ENCODE peak calls at places on chromosome X, in four cellular contexts. One of them, this sample, is unnamed.

GRCh38 chrX:68440940-68441339 is 7.6 kb upstream of the OPHN1 start:
- DNase-seq in GM23338: no peak
- DNase-seq in H9: no peak
- DNase-seq in GM23248: peak; percentile 42
- DNase-seq in this sample: peak; percentile 81

GRCh38 chrX:53263597-53264094 is 17.7 kb downstream of the IQSEC2 start:
- DNase-seq in GM23338: no peak
- DNase-seq in H9: no peak
- DNase-seq in GM23248: peak; percentile 88
- DNase-seq in this sample: peak; percentile 13

GRCh38 chrX:104742345-104742744 is 176.3 kb downstream of the IL1RAPL2 start:
- DNase-seq in GM23338: no peak
- DNase-seq in H9: no peak
- DNase-seq in GM23248: no peak
- DNase-seq in this sample: no peak

GRCh38 chrX:36445576-36445975 is 526.0 kb downstream of the CFAP47 start:
- DNase-seq in GM23338: no peak
- DNase-seq in H9: no peak
- DNase-seq in GM23248: no peak
- DNase-seq in this sample: no peak

GRCh38 chrX:108186811-108187210 is 95.2 kb downstream of the ATG4A start:
- DNase-seq in GM23338: no peak
- DNase-seq in H9: no peak
- DNase-seq in GM23248: peak; percentile 55
- DNase-seq in this sample: peak; percentile 79

GRCh38 chrX:106939566-106939965 is 19.4 kb downstream of the CLDN2 start:
- DNase-seq in GM23338: no peak
- DNase-seq in H9: no peak
- DNase-seq in GM23248: no peak
- DNase-seq in this sample: no peak

GRCh38 chrX:53883196-53883595 is 161.1 kb downstream of the PHF8 start:
- DNase-seq in GM23338: no peak
- DNase-seq in H9: no peak
- DNase-seq in GM23248: no peak
- DNase-seq in this sample: no peak

GRCh38 chrX:118847676-118848075 is 24.1 kb downstream of the ZCCHC12 start:
- DNase-seq in GM23338: peak; percentile 75
- DNase-seq in H9: no peak
- DNase-seq in GM23248: peak; percentile 60
- DNase-seq in this sample: peak; percentile 29

DNA sequence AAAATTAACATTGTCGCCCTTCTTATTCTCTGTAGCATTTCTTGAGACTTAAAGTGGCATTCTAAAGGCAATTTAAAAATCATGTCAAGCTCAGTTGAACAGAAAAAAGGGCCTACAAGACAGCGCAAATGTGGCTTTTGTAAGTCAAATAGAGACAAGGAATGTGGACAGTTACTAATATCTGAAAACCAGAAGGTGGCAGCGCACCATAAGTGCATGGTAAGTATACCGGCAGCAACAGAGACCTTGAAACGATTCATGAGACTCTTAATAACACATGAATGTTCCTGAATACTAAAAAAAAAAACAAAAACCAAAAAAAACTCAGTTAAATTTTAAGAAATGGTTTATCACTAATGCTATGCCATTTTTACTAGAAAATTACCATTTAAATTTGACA is 82.4 kb upstream of the HPRT1 start:
- DNase-seq in GM23338: no peak
- DNase-seq in H9: no peak
- DNase-seq in GM23248: peak; percentile 69
- DNase-seq in this sample: peak; percentile 65
- H4K20me1 ChIP-seq in GM23338: no peaks in the 10 kb centered on the region
- H4K20me1 ChIP-seq in H9: no peaks in the 10 kb centered on the region
- H4K20me1 ChIP-seq in GM23248: peaks cover 3% of the 10 kb centered on the region
- H4K20me1 ChIP-seq in this sample: no peaks in the 10 kb centered on the region

DNA sequence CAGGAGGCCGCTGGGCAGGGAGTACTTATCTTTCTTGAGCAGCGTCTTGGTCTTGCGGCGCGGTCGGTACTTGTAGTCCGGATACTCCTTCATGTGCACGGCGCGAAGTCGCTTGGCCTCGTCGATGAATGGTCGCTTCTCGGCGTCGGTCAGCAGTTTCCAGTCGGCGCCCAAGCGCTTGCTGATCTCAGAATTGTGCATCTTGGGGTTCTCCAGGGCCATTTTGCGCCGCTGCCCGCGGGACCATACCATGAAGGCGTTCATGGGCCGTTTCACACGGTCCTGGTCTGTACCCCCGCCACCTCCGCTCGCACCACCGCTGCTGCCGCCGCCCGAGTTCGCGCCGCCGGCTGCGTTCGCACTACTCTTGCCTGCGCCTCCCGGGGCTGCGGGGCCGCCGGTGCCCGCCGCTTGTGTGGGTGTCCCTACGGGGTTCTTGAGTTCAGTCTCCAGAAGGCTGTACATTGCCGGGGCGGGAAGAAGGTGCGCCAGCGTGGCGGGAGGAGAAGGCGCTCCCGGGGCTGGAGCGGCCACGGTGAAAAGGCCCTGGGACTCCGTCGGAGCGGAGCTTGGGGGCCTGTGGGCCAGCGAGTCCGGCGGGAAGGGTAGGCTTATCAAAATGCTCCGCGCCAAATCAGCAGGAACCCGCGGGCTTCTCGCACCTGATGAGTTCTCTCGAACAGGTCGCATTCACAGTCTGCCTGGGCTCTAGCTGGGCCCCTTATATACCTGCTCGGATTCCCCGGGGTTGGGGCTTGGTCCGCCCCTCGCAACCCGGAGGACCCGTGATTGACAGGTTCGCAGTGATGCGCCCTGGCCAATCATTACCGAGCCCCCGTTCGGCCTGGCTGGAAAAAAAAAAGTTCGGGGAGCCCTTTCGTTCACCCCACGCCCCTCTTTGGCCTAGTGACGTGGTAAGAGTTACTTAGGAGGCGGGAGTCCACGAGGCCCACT is at the start of gene SOX3:
- DNase-seq in GM23338: peak; percentile 82
- DNase-seq in H9: peak; percentile 80
- DNase-seq in GM23248: no peak
- DNase-seq in this sample: no peak
- H3K4me2 ChIP-seq in GM23338: peak within 1 kb of the TSS; percentile 85
- H3K4me2 ChIP-seq in H9: peak within 1 kb of the TSS; percentile 81
- H3K4me2 ChIP-seq in GM23248: no peak within 1 kb of the TSS
- H3K4me2 ChIP-seq in this sample: peak within 1 kb of the TSS; percentile 25

GRCh38 chrX:47751670-47752069 is 85.0 kb upstream of the ZNF81 start:
- DNase-seq in GM23338: peak; percentile 59
- DNase-seq in H9: peak; percentile 57
- DNase-seq in GM23248: peak; percentile 62
- DNase-seq in this sample: peak; percentile 2

GRCh38 chrX:47749185-47749967 is 87.3 kb upstream of the ZNF81 start:
- DNase-seq in GM23338: no peak
- DNase-seq in H9: no peak
- DNase-seq in GM23248: peak; percentile 9
- DNase-seq in this sample: peak; percentile 3

GRCh38 chrX:47748576-47748975 is 88.1 kb upstream of the ZNF81 start:
- DNase-seq in GM23338: no peak
- DNase-seq in H9: no peak
- DNase-seq in GM23248: peak; percentile 34
- DNase-seq in this sample: peak; percentile 18

GRCh38 chrX:47752685-47753084 is 84.0 kb upstream of the ZNF81 start:
- DNase-seq in GM23338: no peak
- DNase-seq in H9: no peak
- DNase-seq in GM23248: no peak
- DNase-seq in this sample: no peak
- H4K20me1 ChIP-seq in GM23338: no peaks in the 10 kb centered on the region
- H4K20me1 ChIP-seq in H9: no peaks in the 10 kb centered on the region
- H4K20me1 ChIP-seq in GM23248: no peaks in the 10 kb centered on the region
- H4K20me1 ChIP-seq in this sample: no peaks in the 10 kb centered on the region

GRCh38 chrX:121571333-121571732 is 523.9 kb downstream of the GLUD2 start:
- DNase-seq in GM23338: no peak
- DNase-seq in H9: no peak
- DNase-seq in GM23248: no peak
- DNase-seq in this sample: no peak

GRCh38 chrX:121570072-121570841 is 522.8 kb downstream of the GLUD2 start:
- DNase-seq in GM23338: no peak
- DNase-seq in H9: no peak
- DNase-seq in GM23248: peak; percentile 7
- DNase-seq in this sample: no peak

DNA sequence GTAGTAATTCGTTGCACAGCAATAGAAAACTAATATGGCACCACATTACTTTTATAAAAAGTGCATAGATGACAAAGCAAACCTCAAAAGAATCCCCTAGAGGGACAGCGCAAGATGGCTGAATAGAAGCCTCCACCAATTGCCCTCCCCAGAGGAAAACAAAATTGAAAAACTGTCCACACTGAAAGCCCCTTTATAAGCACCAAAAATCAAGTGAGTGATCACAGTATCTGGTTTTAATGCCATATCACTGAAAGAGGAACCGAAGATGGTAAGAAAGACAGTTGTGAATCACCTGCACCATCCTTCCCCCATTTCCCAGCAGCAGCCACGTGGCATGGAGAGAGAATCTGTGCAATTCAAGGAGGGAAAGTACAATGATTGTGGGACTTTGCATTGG is 522.2 kb downstream of the GLUD2 start:
- DNase-seq in GM23338: no peak
- DNase-seq in H9: no peak
- DNase-seq in GM23248: no peak
- DNase-seq in this sample: no peak
- H3K4me2 ChIP-seq in GM23338: no peak overlapping the region
- H3K4me2 ChIP-seq in H9: no peak overlapping the region
- H3K4me2 ChIP-seq in GM23248: no peak overlapping the region
- H3K4me2 ChIP-seq in this sample: no peak overlapping the region

GRCh38 chrX:130106071-130106470 is 4.2 kb downstream of the ELF4 start:
- DNase-seq in GM23338: no peak
- DNase-seq in H9: no peak
- DNase-seq in GM23248: peak; percentile 44
- DNase-seq in this sample: no peak

GRCh38 chrX:130100180-130100579 is 10.1 kb downstream of the ELF4 start:
- DNase-seq in GM23338: no peak
- DNase-seq in H9: no peak
- DNase-seq in GM23248: peak; percentile 85
- DNase-seq in this sample: peak; percentile 63

GRCh38 chrX:130108647-130109428 is 1.5 kb downstream of the ELF4 start:
- DNase-seq in GM23338: no peak
- DNase-seq in H9: no peak
- DNase-seq in GM23248: peak; percentile 62
- DNase-seq in this sample: no peak

GRCh38 chrX:130105226-130105625 is 5.1 kb downstream of the ELF4 start:
- DNase-seq in GM23338: no peak
- DNase-seq in H9: no peak
- DNase-seq in GM23248: peak; percentile 17
- DNase-seq in this sample: no peak

GRCh38 chrX:130103605-130104004 is 6.7 kb downstream of the ELF4 start:
- DNase-seq in GM23338: peak; percentile 28
- DNase-seq in H9: no peak
- DNase-seq in GM23248: no peak
- DNase-seq in this sample: no peak
- H4K20me1 ChIP-seq in GM23338: no peaks in the 10 kb centered on the region
- H4K20me1 ChIP-seq in H9: no peaks in the 10 kb centered on the region
- H4K20me1 ChIP-seq in GM23248: peaks cover 3% of the 10 kb centered on the region
- H4K20me1 ChIP-seq in this sample: no peaks in the 10 kb centered on the region